ENCODE peak calls at places on chromosomes 5 and 9, in ten cellular contexts. U is hepatocyte, R is PC-3, A is GM23248, X is SK-N-SH, C is HCT116, M is GM23338, W is MM.1S, L is PC-9, O is Karpas-422. E is an unnamed sample. For H3K36me3, H3K9me2 and H3K4me1, the result is how much of the 10 kb centered on the place peaks cover.

GRCh38 chr5:96962540-96962991 is 26.7 kb downstream of the LNPEP start:
- DNase-seq in U (no peak), R (no peak), A (no peak), X (no peak), C (no peak), M (no peak), W (no peak), L (no peak), O (no peak), E (peak)

GRCh38 chr9:93059097-93059959 is 827 bp downstream of the SUSD3 start:
- DNase-seq in U (no peak), R (no peak), A (no peak), X (no peak), C (no peak), M (no peak), W (peak), L (no peak), O (no peak), E (peak)

GRCh38 chr5:374631-375335 is 53.3 kb downstream of the AHRR start:
- DNase-seq in U (no peak), R (no peak), A (no peak), X (peak), C (no peak), M (no peak), W (no peak), L (no peak), O (no peak), E (no peak)

GRCh38 chr5:137565450-137565849 is 66.3 kb upstream of the SPOCK1 start:
- DNase-seq in U (no peak), R (no peak), A (peak), X (no peak), C (no peak), M (no peak), W (no peak), L (no peak), O (no peak), E (no peak)

GRCh38 chr5:73668422-73669116 is 42.6 kb downstream of the ARHGEF28 start:
- DNase-seq in U (no peak), R (no peak), A (no peak), X (no peak), C (no peak), M (no peak), W (peak), L (no peak), O (no peak), E (no peak)

GRCh38 chr5:154745349-154745748 is 9.8 kb upstream of the LARP1 start:
- DNase-seq in U (no peak), R (no peak), A (no peak), X (no peak), C (no peak), M (no peak), W (no peak), L (no peak), O (no peak), E (no peak)

GRCh38 chr9:34633851-34634550 is 3.6 kb downstream of the SIGMAR1 start:
- DNase-seq in U (peak), R (peak), A (peak), X (peak), C (no peak), M (peak), W (peak), L (peak), O (peak), E (peak)

GRCh38 chr9:84315278-84315877 is 25.2 kb downstream of the SLC28A3 start:
- DNase-seq in U (peak), R (peak), A (peak), X (peak), C (peak), M (peak), W (peak), L (peak), O (peak), E (peak)

GRCh38 chr9:101388507-101388993 is 3.7 kb upstream of the BAAT start:
- DNase-seq in U (no peak), R (peak), A (peak), X (no peak), C (no peak), M (peak), W (no peak), L (no peak), O (peak), E (no peak)

GRCh38 chr5:175457466-175457865 is 13.5 kb upstream of the DRD1 start:
- DNase-seq in U (no peak), R (peak), A (no peak), X (no peak), C (no peak), M (peak), W (peak), L (no peak), O (peak), E (no peak)

GRCh38 chr9:130483281-130483949 is 38.7 kb downstream of the ASS1 start:
- DNase-seq in U (no peak), R (no peak), A (no peak), X (peak), C (no peak), M (no peak), W (no peak), L (no peak), O (no peak), E (no peak)

GRCh38 chr5:15694694-15695093 is 194.7 kb downstream of the FBXL7 start:
- DNase-seq in U (peak), R (no peak), A (peak), X (no peak), C (no peak), M (no peak), W (no peak), L (no peak), O (no peak), E (no peak)

GRCh38 chr5:148412124-148412523 is 28.4 kb downstream of the FBXO38 start:
- DNase-seq in U (no peak), R (no peak), A (no peak), X (no peak), C (no peak), M (no peak), W (no peak), L (no peak), O (no peak), E (no peak)

GRCh38 chr9:31612336-31613030 is 772.0 kb upstream of the ACO1 start:
- DNase-seq in U (no peak), R (no peak), A (no peak), X (no peak), C (no peak), M (no peak), W (no peak), L (no peak), O (no peak), E (no peak)

GRCh38 chr9:108300296-108301287 is 555.2 kb downstream of the ACTL7B start:
- DNase-seq in U (no peak), R (no peak), A (no peak), X (no peak), C (no peak), M (no peak), W (no peak), L (no peak), O (no peak), E (no peak)

GRCh38 chr5:149962040-149962439 is 1.5 kb downstream of the SLC26A2 start:
- DNase-seq in U (peak), R (peak), A (peak), X (peak), C (no peak), M (peak), W (peak), L (peak), O (peak), E (peak)

GRCh38 chr5:41270423-41271251 is 57.3 kb upstream of the C6 start:
- DNase-seq in U (peak), R (peak), A (peak), X (peak), C (peak), M (peak), W (peak), L (peak), O (peak), E (peak)

GRCh38 chr5:178502401-178503100 is 87.6 kb downstream of the COL23A1 start:
- DNase-seq in U (no peak), R (peak), A (no peak), X (no peak), C (no peak), M (no peak), W (no peak), L (no peak), O (no peak), E (no peak)

GRCh38 chr9:135212961-135213360 is 125.5 kb downstream of the OLFM1 start:
- DNase-seq in U (no peak), R (no peak), A (no peak), X (no peak), C (no peak), M (no peak), W (no peak), L (no peak), O (no peak), E (no peak)

GRCh38 chr9:93172646-93173364 is 11.1 kb upstream of the WNK2 start:
- DNase-seq in U (no peak), R (no peak), A (no peak), X (no peak), C (no peak), M (no peak), W (no peak), L (no peak), O (no peak), E (no peak)

GRCh38 chr5:103938151-103938671 is 375.6 kb upstream of the NUDT12 start:
- DNase-seq in U (no peak), R (no peak), A (no peak), X (no peak), C (no peak), M (no peak), W (no peak), L (no peak), O (no peak), E (no peak)

GRCh38 chr5:84870369-84870768 is 485.7 kb upstream of the EDIL3 start:
- DNase-seq in U (no peak), R (no peak), A (no peak), X (no peak), C (no peak), M (no peak), W (peak), L (no peak), O (no peak), E (no peak)

GRCh38 chr9:108476574-108476973 is 379.2 kb downstream of the ACTL7B start:
- DNase-seq in U (no peak), R (peak), A (peak), X (no peak), C (no peak), M (no peak), W (no peak), L (no peak), O (no peak), E (no peak)

GRCh38 chr9:136045595-136046554 is 49.2 kb downstream of the NACC2 start:
- DNase-seq in U (no peak), R (no peak), A (peak), X (no peak), C (no peak), M (no peak), W (no peak), L (no peak), O (no peak), E (no peak)

GRCh38 chr5:154749496-154749895 is 5.7 kb upstream of the LARP1 start:
- DNase-seq in U (no peak), R (no peak), A (no peak), X (no peak), C (no peak), M (no peak), W (no peak), L (no peak), O (no peak), E (no peak)

GRCh38 chr9:81722277-81722676 is 32.9 kb upstream of the TLE1 start:
- DNase-seq in U (no peak), R (no peak), A (no peak), X (no peak), C (no peak), M (no peak), W (no peak), L (no peak), O (no peak), E (no peak)

GRCh38 chr5:142506046-142506445 is 179.8 kb downstream of the FGF1 start:
- DNase-seq in U (no peak), R (peak), A (peak), X (no peak), C (no peak), M (no peak), W (no peak), L (peak), O (no peak), E (no peak)

GRCh38 chr9:72042928-72043327 is 17.5 kb downstream of the C9orf57 start:
- DNase-seq in U (no peak), R (no peak), A (no peak), X (no peak), C (no peak), M (no peak), W (no peak), L (no peak), O (no peak), E (no peak)

GRCh38 chr5:32522429-32523143 is 62.8 kb upstream of the SUB1 start:
- DNase-seq in U (no peak), R (peak), A (peak), X (no peak), C (no peak), M (no peak), W (no peak), L (peak), O (no peak), E (no peak)

GRCh38 chr9:95105519-95106287 is 211.8 kb downstream of the FANCC start:
- DNase-seq in U (no peak), R (peak), A (no peak), X (no peak), C (no peak), M (no peak), W (no peak), L (peak), O (no peak), E (no peak)

GRCh38 chr5:53067641-53068040 is 41.9 kb downstream of the MOCS2 start:
- DNase-seq in U (no peak), R (no peak), A (peak), X (no peak), C (no peak), M (no peak), W (no peak), L (no peak), O (no peak), E (no peak)

GRCh38 chr9:1458503-1458902 is 408.3 kb downstream of the DMRT2 start:
- DNase-seq in U (no peak), R (peak), A (peak), X (no peak), C (peak), M (no peak), W (no peak), L (no peak), O (no peak), E (no peak)

GRCh38 chr9:91017245-91017644 is 215.6 kb downstream of the SYK start:
- DNase-seq in U (no peak), R (no peak), A (no peak), X (no peak), C (no peak), M (no peak), W (no peak), L (no peak), O (no peak), E (no peak)

GRCh38 chr9:109329274-109330258 is 8.7 kb upstream of the EPB41L4B start:
- DNase-seq in U (peak), R (peak), A (peak), X (peak), C (no peak), M (peak), W (no peak), L (peak), O (no peak), E (no peak)

GRCh38 chr5:91126448-91126847 is 256.7 kb downstream of the ARRDC3 start:
- DNase-seq in U (peak), R (peak), A (peak), X (no peak), C (no peak), M (no peak), W (no peak), L (no peak), O (no peak), E (no peak)

GRCh38 chr5:142433526-142434321 is 108.9 kb upstream of the SPRY4 start:
- DNase-seq in U (no peak), R (no peak), A (peak), X (no peak), C (no peak), M (no peak), W (no peak), L (no peak), O (no peak), E (no peak)

GRCh38 chr9:94611638-94612068 is 18.0 kb upstream of the FBP2 start:
- DNase-seq in U (no peak), R (peak), A (no peak), X (no peak), C (no peak), M (no peak), W (peak), L (no peak), O (peak), E (peak)

DNA sequence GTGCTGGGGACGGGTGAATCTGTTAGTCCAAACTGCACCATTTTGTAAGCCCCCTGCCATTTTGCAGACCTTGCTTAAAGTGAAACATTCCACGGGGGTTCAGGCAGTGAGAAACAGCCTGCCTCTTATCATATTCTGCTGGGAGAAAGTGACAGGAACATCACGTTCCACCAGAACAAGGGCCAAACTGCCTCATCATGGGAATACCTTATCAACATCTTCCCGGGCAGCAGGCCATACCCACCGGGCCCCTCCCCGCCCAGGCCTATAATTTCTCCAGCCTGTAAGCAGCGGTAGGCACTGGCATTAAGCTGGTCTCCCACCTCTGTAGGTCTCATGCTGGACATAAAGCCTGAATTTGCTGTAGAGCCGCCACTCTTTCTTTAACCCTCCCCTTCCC is 1.5 kb upstream of the CFAP77 start:
- DNase-seq in U (peak), R (no peak), A (no peak), X (no peak), C (no peak), M (no peak), W (no peak), L (no peak), O (no peak), E (no peak)
- H3K36me3 ChIP-seq in U (under half), R (under half), A (under half), X (under half), C (under half), M (under half), W (under half), L (under half), O (under half), E (under half)

GRCh38 chr5:173240091-173241050 is 5.4 kb upstream of the NKX2-5 start:
- DNase-seq in U (no peak), R (no peak), A (no peak), X (no peak), C (no peak), M (peak), W (no peak), L (no peak), O (no peak), E (no peak)
- H3K9me2 ChIP-seq in U (under half), R (under half), A (under half), X (under half), C (under half), M (under half), W (under half), L (under half), O (under half), E (under half)

GRCh38 chr9:124261787-124262595 is 4.2 kb downstream of the NEK6 start:
- DNase-seq in U (no peak), R (no peak), A (peak), X (no peak), C (no peak), M (no peak), W (no peak), L (no peak), O (peak), E (no peak)
- H3K4me1 ChIP-seq in U (half or more), R (under half), A (half or more), X (under half), C (under half), M (under half), W (under half), L (under half), O (half or more), E (half or more)

GRCh38 chr5:151128817-151129216 is 28.8 kb downstream of the ANXA6 start:
- DNase-seq in U (no peak), R (no peak), A (no peak), X (no peak), C (no peak), M (no peak), W (no peak), L (no peak), O (peak), E (no peak)
- H3K36me3 ChIP-seq in U (under half), R (under half), A (half or more), X (under half), C (under half), M (under half), W (under half), L (under half), O (half or more), E (under half)